ENCODE peak calls at places on chromosomes 4 and X, in six cellular contexts. T, D, H, G, Y and E are unnamed samples.

GRCh38 chrX:17629519-17629918 is 107.8 kb upstream of the SCML1 start:
- DNase-seq in T (no peak), G (no peak), Y (no peak), H (no peak), D (peak; percentile 34), E (no peak)

GRCh38 chr4:111773858-111774257 is 371.4 kb upstream of the FAM241A start:
- DNase-seq in G (no peak), T (no peak), H (no peak), Y (no peak), D (no peak), E (no peak)

GRCh38 chr4:112882286-112882685 is 167.2 kb upstream of the ANK2 start:
- DNase-seq in T (no peak), G (no peak), H (no peak), Y (no peak), D (no peak), E (no peak)

GRCh38 chr4:153207027-153207426 is 2.8 kb downstream of the TRIM2 start:
- DNase-seq in Y (no peak), T (no peak), D (no peak), G (no peak), H (peak; percentile 50), E (no peak)

GRCh38 chr4:37693450-37694190 is 7.4 kb upstream of the RELL1 start:
- DNase-seq in D (peak; percentile 77), H (no peak), Y (no peak), G (no peak), T (no peak), E (no peak)

GRCh38 chrX:40108959-40109287 is 11.2 kb upstream of the BCOR start:
- DNase-seq in D (peak; percentile 79), H (peak; percentile 63), G (peak; percentile 76), Y (peak; percentile 89), T (peak; percentile 59), E (no peak)

GRCh38 chr4:138759508-138759907 is 256.1 kb upstream of the NOCT start:
- DNase-seq in G (no peak), T (no peak), H (no peak), D (no peak), Y (no peak), E (no peak)

GRCh38 chr4:184812651-184813181 is 13.1 kb downstream of the ACSL1 start:
- DNase-seq in H (no peak), T (no peak), G (no peak), Y (no peak), D (peak; percentile 40), E (no peak)

GRCh38 chr4:89800012-89800516 is 36.9 kb downstream of the SNCA start:
- DNase-seq in Y (no peak), T (no peak), G (no peak), D (peak; percentile 48), H (no peak), E (no peak)

GRCh38 chr4:158870282-158871049 is 101.6 kb downstream of the FNIP2 start:
- DNase-seq in G (no peak), H (peak; percentile 88), D (no peak), T (no peak), Y (no peak), E (no peak)

GRCh38 chr4:2696423-2696822 is 59.7 kb downstream of the TNIP2 start:
- DNase-seq in D (no peak), G (no peak), Y (no peak), T (no peak), H (no peak), E (no peak)

GRCh38 chr4:168717852-168718251 is 221.0 kb downstream of the PALLD start:
- DNase-seq in D (peak; percentile 68), G (no peak), T (no peak), H (no peak), Y (no peak), E (no peak)

GRCh38 chrX:118459494-118459893 is 36.1 kb upstream of the DOCK11 start:
- DNase-seq in Y (no peak), T (no peak), G (no peak), H (no peak), D (peak; percentile 12), E (no peak)

GRCh38 chr4:24799196-24799543 is 3.8 kb downstream of the SOD3 start:
- DNase-seq in Y (no peak), H (no peak), G (peak; percentile 32), D (no peak), T (no peak), E (no peak)

GRCh38 chr4:2492970-2493369 is 24.1 kb downstream of the RNF4 start:
- DNase-seq in T (no peak), H (no peak), Y (no peak), D (no peak), G (no peak), E (no peak)

GRCh38 chr4:180909279-180909678 is 1333.9 kb upstream of the TENM3 start:
- DNase-seq in T (no peak), G (no peak), H (peak; percentile 69), D (peak; percentile 40), Y (no peak), E (peak; percentile 34)

GRCh38 chrX:150573702-150574101 is 5.3 kb downstream of the MTM1 start:
- DNase-seq in G (no peak), T (no peak), Y (no peak), H (no peak), D (no peak), E (no peak)

GRCh38 chr4:121564840-121565375 is 131.9 kb downstream of the ANXA5 start:
- DNase-seq in Y (no peak), T (no peak), H (no peak), G (no peak), D (no peak), E (no peak)

GRCh38 chrX:9562851-9563250 is 98.0 kb downstream of the TBL1X start:
- DNase-seq in G (no peak), Y (no peak), H (no peak), T (no peak), D (peak; percentile 35), E (no peak)

GRCh38 chr4:105280338-105280809 is 133.7 kb downstream of the TET2 start:
- DNase-seq in Y (no peak), T (no peak), G (no peak), H (no peak), D (peak; percentile 70), E (no peak)

GRCh38 chr4:8512510-8512909 is 67.7 kb upstream of the GPR78 start:
- DNase-seq in D (no peak), G (no peak), Y (no peak), T (no peak), H (no peak), E (no peak)
- H3K27me3 ChIP-seq in D (no peaks in the 10 kb centered on the region), G (no peaks in the 10 kb centered on the region), Y (no peaks in the 10 kb centered on the region), T (no peaks in the 10 kb centered on the region), H (no peaks in the 10 kb centered on the region), E (no peaks in the 10 kb centered on the region)

DNA sequence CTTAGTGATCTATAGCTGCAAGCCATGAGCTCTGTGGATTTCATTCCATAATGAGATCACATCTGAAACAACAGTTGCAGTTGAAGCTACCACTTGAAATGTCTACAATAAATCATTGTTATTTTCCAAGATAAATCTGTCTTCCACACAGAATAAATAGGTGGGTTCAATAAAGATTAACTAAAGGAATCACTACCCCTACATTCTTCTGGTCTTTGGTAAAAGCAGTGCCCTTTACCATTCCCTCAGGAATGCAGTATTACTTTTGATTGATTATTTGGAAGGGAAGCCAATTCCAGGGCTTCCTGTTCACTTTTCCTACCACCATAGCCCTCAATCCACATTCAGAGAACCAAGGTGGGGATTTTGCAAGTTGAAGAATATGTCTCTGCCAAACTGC is 38.9 kb upstream of the MAP9 start:
- DNase-seq in Y (no peak), H (no peak), T (no peak), D (no peak), G (no peak), E (no peak)
- H3K27me3 ChIP-seq in Y (no peaks in the 10 kb centered on the region), H (no peaks in the 10 kb centered on the region), T (no peaks in the 10 kb centered on the region), D (no peaks in the 10 kb centered on the region), G (no peaks in the 10 kb centered on the region), E (no peaks in the 10 kb centered on the region)

GRCh38 chrX:73131276-73131675 is 52.0 kb upstream of the PABPC1L2A start:
- DNase-seq in G (no peak), D (no peak), T (no peak), Y (no peak), H (no peak), E (no peak)

GRCh38 chrX:73131877-73132276 is 52.6 kb upstream of the PABPC1L2A start:
- DNase-seq in T (no peak), Y (no peak), G (no peak), H (no peak), D (no peak), E (no peak)

DNA sequence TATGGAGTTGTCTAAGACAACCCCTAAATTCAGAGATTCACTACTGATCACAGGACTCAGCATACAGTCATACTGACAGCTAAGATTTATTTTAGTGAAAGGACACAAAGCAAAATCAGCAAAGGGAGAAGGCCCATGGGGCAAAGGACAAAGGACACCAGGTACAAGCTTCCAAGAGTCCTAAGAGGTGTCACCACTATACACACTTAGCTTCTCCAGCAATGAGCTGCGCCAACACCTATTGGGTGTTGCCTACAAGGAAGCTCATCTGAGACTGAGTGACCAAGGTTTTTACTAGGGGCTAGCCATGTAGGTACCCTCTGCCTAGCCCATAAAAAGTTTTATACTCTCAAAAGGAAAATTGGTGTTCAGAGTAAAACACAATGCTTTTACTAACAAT is 55.4 kb upstream of the PABPC1L2A start:
- DNase-seq in T (no peak), D (no peak), G (no peak), H (no peak), Y (no peak), E (no peak)
- H3K27me3 ChIP-seq in T (no peaks in the 10 kb centered on the region), D (no peaks in the 10 kb centered on the region), G (no peaks in the 10 kb centered on the region), H (no peaks in the 10 kb centered on the region), Y (no peaks in the 10 kb centered on the region), E (no peaks in the 10 kb centered on the region)

DNA sequence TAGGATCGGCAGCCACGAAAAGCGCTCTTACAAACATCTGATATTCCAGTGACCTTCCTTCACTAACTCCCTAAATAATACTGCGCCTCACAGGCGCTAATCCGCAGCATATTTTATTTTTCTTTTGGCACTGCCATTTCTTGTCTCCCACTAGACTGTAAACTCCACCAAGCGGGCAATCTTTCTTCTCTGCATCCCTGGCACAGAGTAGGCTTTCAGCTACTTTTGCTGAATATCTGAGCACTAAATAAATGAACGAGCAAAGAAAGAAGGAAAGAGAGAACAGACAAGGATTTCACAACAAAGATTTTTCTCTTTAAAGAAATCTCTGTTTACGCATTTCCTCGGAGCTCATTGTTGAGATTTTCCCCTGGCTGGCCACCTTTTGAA is 12.7 kb downstream of the NKX3-2 start:
- DNase-seq in Y (no peak), G (no peak), T (no peak), D (no peak), H (no peak), E (no peak)
- H3K27me3 ChIP-seq in Y (peaks cover 99% of the 10 kb centered on the region), G (peaks cover 85% of the 10 kb centered on the region), T (peaks cover 94% of the 10 kb centered on the region), D (peaks cover 67% of the 10 kb centered on the region), H (peaks cover 90% of the 10 kb centered on the region), E (no peaks in the 10 kb centered on the region)

GRCh38 chr4:12879500-12879899 is 604.6 kb downstream of the RAB28 start:
- DNase-seq in D (no peak), G (no peak), Y (no peak), T (no peak), H (no peak), E (no peak)

GRCh38 chr4:12880844-12881243 is 603.3 kb downstream of the RAB28 start:
- DNase-seq in D (no peak), G (no peak), H (no peak), T (no peak), Y (no peak), E (no peak)

GRCh38 chr4:12884846-12885796 is 599.0 kb downstream of the RAB28 start:
- DNase-seq in H (no peak), Y (no peak), D (no peak), T (no peak), G (no peak), E (no peak)

GRCh38 chr4:12881945-12882589 is 602.1 kb downstream of the RAB28 start:
- DNase-seq in H (no peak), D (no peak), G (no peak), Y (no peak), T (no peak), E (no peak)
- H3K27me3 ChIP-seq in H (no peaks in the 10 kb centered on the region), D (no peaks in the 10 kb centered on the region), G (no peaks in the 10 kb centered on the region), Y (no peaks in the 10 kb centered on the region), T (no peaks in the 10 kb centered on the region), E (no peaks in the 10 kb centered on the region)

GRCh38 chr4:73156394-73156793 is 86.9 kb upstream of the COX18 start:
- DNase-seq in T (no peak), Y (no peak), D (no peak), G (no peak), H (no peak), E (no peak)
- H3K27me3 ChIP-seq in T (no peaks in the 10 kb centered on the region), Y (no peaks in the 10 kb centered on the region), D (no peaks in the 10 kb centered on the region), G (no peaks in the 10 kb centered on the region), H (no peaks in the 10 kb centered on the region), E (no peaks in the 10 kb centered on the region)